ENCODE peak calls at places on chromosomes 6 and 20, in four cellular contexts. Y is activated naive CD4-positive, alpha-beta T cell treated with anti-CD3 and anti-CD28 coated beads, Interleukin-2, amount 50 U/mL, for 72 hours; K is stimulated activated naive CD8-positive, alpha-beta T cell treated with anti-CD3 and anti-CD28 coated beads, Interleukin-15, amount 100 ng/mL, for 72 hours; N is aorta. R is an unnamed sample.

GRCh38 chr6:144248003-144248402 is 37.1 kb upstream of the UTRN start:
- ATAC-seq in Y (peak; percentile 80), K (peak; percentile 81), N (no peak), R (no peak)

GRCh38 chr6:159375014-159375413 is 205.8 kb downstream of the FNDC1 start:
- ATAC-seq in Y (no peak), K (peak; percentile 26), N (no peak), R (no peak)

GRCh38 chr20:1184638-1185315 is at the start of gene TMEM74B:
- ATAC-seq in Y (no peak), K (peak; percentile 49), N (no peak), R (peak; percentile 12)

GRCh38 chr20:22722840-22723239 is 138.5 kb upstream of the FOXA2 start:
- ATAC-seq in Y (no peak), K (no peak), N (no peak), R (no peak)

GRCh38 chr6:40881501-40881900 is 157.5 kb downstream of the UNC5CL start:
- ATAC-seq in Y (no peak), K (no peak), N (no peak), R (no peak)

GRCh38 chr20:38117635-38118034 is 47.4 kb downstream of the TGM2 start:
- ATAC-seq in Y (no peak), K (no peak), N (no peak), R (no peak)

GRCh38 chr20:11995750-11996567 is 78.3 kb downstream of the BTBD3 start:
- ATAC-seq in Y (no peak), K (no peak), N (no peak), R (no peak)

GRCh38 chr6:64227868-64228267 is 592.3 kb downstream of the PHF3 start:
- ATAC-seq in Y (no peak), K (no peak), N (no peak), R (no peak)

GRCh38 chr6:72042088-72042487 is 155.7 kb downstream of the RIMS1 start:
- ATAC-seq in Y (no peak), K (no peak), N (no peak), R (no peak)

GRCh38 chr20:1381753-1382591 is 10.9 kb downstream of the FKBP1A start:
- ATAC-seq in Y (no peak), K (no peak), N (peak; percentile 80), R (no peak)

GRCh38 chr6:30881987-30882763 is 2.1 kb upstream of the DDR1 start:
- ATAC-seq in Y (no peak), K (no peak), N (no peak), R (no peak)

GRCh38 chr6:116370328-116370716 is 425 bp upstream of the DSE start:
- ATAC-seq in Y (peak; percentile 18), K (peak; percentile 61), N (peak; percentile 60), R (no peak)

GRCh38 chr20:3995749-3996305 is 19.5 kb downstream of the RNF24 start:
- ATAC-seq in Y (no peak), K (no peak), N (no peak), R (no peak)

GRCh38 chr6:26474439-26474881 is 16.7 kb downstream of the BTN2A1 start:
- ATAC-seq in Y (no peak), K (no peak), N (peak; percentile 23), R (no peak)

GRCh38 chr6:37868447-37868825 is 48.9 kb downstream of the ZFAND3 start:
- ATAC-seq in Y (peak; percentile 65), K (peak; percentile 66), N (no peak), R (peak; percentile 62)

GRCh38 chr20:44733341-44734069 is 12.2 kb upstream of the KCNK15 start:
- ATAC-seq in Y (peak; percentile 30), K (peak; percentile 75), N (peak; percentile 78), R (peak; percentile 66)

GRCh38 chr6:147214248-147215227 is 10.3 kb downstream of the STXBP5 start:
- ATAC-seq in Y (no peak), K (no peak), N (no peak), R (no peak)

GRCh38 chr6:118968416-118968815 is 33.5 kb upstream of the MCM9 start:
- ATAC-seq in Y (no peak), K (no peak), N (no peak), R (no peak)

GRCh38 chr6:36546664-36546957 is 668 bp downstream of the STK38 start:
- ATAC-seq in Y (no peak), K (peak; percentile 6), N (no peak), R (no peak)

GRCh38 chr20:36676701-36677421 is 30.9 kb upstream of the SLA2 start:
- ATAC-seq in Y (no peak), K (no peak), N (no peak), R (no peak)

GRCh38 chr20:9344080-9344920 is 170.1 kb upstream of the LAMP5 start:
- ATAC-seq in Y (no peak), K (no peak), N (no peak), R (no peak)

GRCh38 chr6:53014034-53014433 is 18.9 kb upstream of the GSTA4 start:
- ATAC-seq in Y (no peak), K (no peak), N (peak; percentile 84), R (no peak)

GRCh38 chr6:15336905-15337583 is 91.2 kb downstream of the JARID2 start:
- ATAC-seq in Y (no peak), K (no peak), N (no peak), R (no peak)

GRCh38 chr6:30954631-30955366 is 14.0 kb downstream of the MUCL3 start:
- ATAC-seq in Y (peak; percentile 12), K (no peak), N (no peak), R (peak; percentile 40)

GRCh38 chr6:41088451-41088850 is 15.7 kb downstream of the NFYA start:
- ATAC-seq in Y (no peak), K (no peak), N (no peak), R (no peak)

GRCh38 chr6:149856256-149856994 is 7.7 kb downstream of the LRP11 start:
- ATAC-seq in Y (no peak), K (no peak), N (no peak), R (no peak)

GRCh38 chr6:166318227-166318626 is 10.0 kb upstream of the PRR18 start:
- ATAC-seq in Y (no peak), K (no peak), N (peak; percentile 38), R (no peak)

R was measured in esophagus mucosa.